ENCODE peak calls at places on chromosome X, in seven cellular contexts. One of them, this sample, is unnamed.

GRCh38 chrX:35380808-35381700 is 417.1 kb upstream of the MAGEB16 start:
- DNase-seq in ACHN: peak
- DNase-seq in bronchial epithelial cell: peak
- DNase-seq in CD8-positive, alpha-beta T cell: no peak
- DNase-seq in EH: peak
- DNase-seq in EL: peak
- DNase-seq in activated CD4-positive, CD25-positive, alpha-beta regulatory T cell: no peak
- DNase-seq in this sample: no peak

GRCh38 chrX:19807414-19807813 is 80.0 kb downstream of the SH3KBP1 start:
- DNase-seq in ACHN: no peak
- DNase-seq in bronchial epithelial cell: no peak
- DNase-seq in CD8-positive, alpha-beta T cell: no peak
- DNase-seq in EH: no peak
- DNase-seq in EL: no peak
- DNase-seq in activated CD4-positive, CD25-positive, alpha-beta regulatory T cell: no peak
- DNase-seq in this sample: no peak

GRCh38 chrX:153738056-153738605 is 13.5 kb downstream of the ABCD1 start:
- DNase-seq in ACHN: no peak
- DNase-seq in bronchial epithelial cell: no peak
- DNase-seq in CD8-positive, alpha-beta T cell: no peak
- DNase-seq in EH: no peak
- DNase-seq in EL: no peak
- DNase-seq in activated CD4-positive, CD25-positive, alpha-beta regulatory T cell: no peak
- DNase-seq in this sample: no peak

GRCh38 chrX:101260435-101260834 is 30.7 kb downstream of the TAF7L start:
- DNase-seq in ACHN: no peak
- DNase-seq in bronchial epithelial cell: peak
- DNase-seq in CD8-positive, alpha-beta T cell: no peak
- DNase-seq in EH: peak
- DNase-seq in EL: peak
- DNase-seq in activated CD4-positive, CD25-positive, alpha-beta regulatory T cell: no peak
- DNase-seq in this sample: no peak

GRCh38 chrX:13906103-13906502 is 89.2 kb upstream of the GPM6B start:
- DNase-seq in ACHN: no peak
- DNase-seq in bronchial epithelial cell: no peak
- DNase-seq in CD8-positive, alpha-beta T cell: no peak
- DNase-seq in EH: no peak
- DNase-seq in EL: no peak
- DNase-seq in activated CD4-positive, CD25-positive, alpha-beta regulatory T cell: no peak
- DNase-seq in this sample: no peak

GRCh38 chrX:68288127-68288526 is 145.2 kb downstream of the OPHN1 start:
- DNase-seq in ACHN: no peak
- DNase-seq in bronchial epithelial cell: no peak
- DNase-seq in CD8-positive, alpha-beta T cell: no peak
- DNase-seq in EH: no peak
- DNase-seq in EL: no peak
- DNase-seq in activated CD4-positive, CD25-positive, alpha-beta regulatory T cell: no peak
- DNase-seq in this sample: no peak

GRCh38 chrX:41889317-41890025 is 33.9 kb downstream of the CASK start:
- DNase-seq in ACHN: peak
- DNase-seq in bronchial epithelial cell: peak
- DNase-seq in CD8-positive, alpha-beta T cell: no peak
- DNase-seq in EH: peak
- DNase-seq in EL: peak
- DNase-seq in activated CD4-positive, CD25-positive, alpha-beta regulatory T cell: no peak
- DNase-seq in this sample: no peak

GRCh38 chrX:20361081-20361889 is 94.6 kb upstream of the RPS6KA3 start:
- DNase-seq in ACHN: no peak
- DNase-seq in bronchial epithelial cell: peak
- DNase-seq in CD8-positive, alpha-beta T cell: no peak
- DNase-seq in EH: peak
- DNase-seq in EL: peak
- DNase-seq in activated CD4-positive, CD25-positive, alpha-beta regulatory T cell: no peak
- DNase-seq in this sample: peak

GRCh38 chrX:54166915-54167314 is 16.1 kb downstream of the FAM120C start:
- DNase-seq in ACHN: no peak
- DNase-seq in bronchial epithelial cell: no peak
- DNase-seq in CD8-positive, alpha-beta T cell: no peak
- DNase-seq in EH: peak
- DNase-seq in EL: no peak
- DNase-seq in activated CD4-positive, CD25-positive, alpha-beta regulatory T cell: no peak
- DNase-seq in this sample: no peak

GRCh38 chrX:49102221-49102620 is 21.3 kb downstream of the GPKOW start:
- DNase-seq in ACHN: no peak
- DNase-seq in bronchial epithelial cell: no peak
- DNase-seq in CD8-positive, alpha-beta T cell: no peak
- DNase-seq in EH: no peak
- DNase-seq in EL: no peak
- DNase-seq in activated CD4-positive, CD25-positive, alpha-beta regulatory T cell: no peak
- DNase-seq in this sample: no peak

GRCh38 chrX:3712870-3713224 is 602 bp downstream of the PRKX start:
- DNase-seq in ACHN: no peak
- DNase-seq in bronchial epithelial cell: no peak
- DNase-seq in CD8-positive, alpha-beta T cell: no peak
- DNase-seq in EH: no peak
- DNase-seq in EL: no peak
- DNase-seq in activated CD4-positive, CD25-positive, alpha-beta regulatory T cell: no peak
- DNase-seq in this sample: no peak

GRCh38 chrX:47143894-47144625 is 442 bp downstream of the NDUFB11 start:
- DNase-seq in ACHN: peak
- DNase-seq in bronchial epithelial cell: peak
- DNase-seq in CD8-positive, alpha-beta T cell: peak
- DNase-seq in EH: peak
- DNase-seq in EL: peak
- DNase-seq in activated CD4-positive, CD25-positive, alpha-beta regulatory T cell: no peak
- DNase-seq in this sample: peak

GRCh38 chrX:20128678-20129077 is 12.0 kb upstream of the MAP7D2 start:
- DNase-seq in ACHN: no peak
- DNase-seq in bronchial epithelial cell: no peak
- DNase-seq in CD8-positive, alpha-beta T cell: no peak
- DNase-seq in EH: no peak
- DNase-seq in EL: no peak
- DNase-seq in activated CD4-positive, CD25-positive, alpha-beta regulatory T cell: no peak
- DNase-seq in this sample: no peak

GRCh38 chrX:134745636-134746378 is 87.5 kb upstream of the PLAC1 start:
- DNase-seq in ACHN: no peak
- DNase-seq in bronchial epithelial cell: no peak
- DNase-seq in CD8-positive, alpha-beta T cell: no peak
- DNase-seq in EH: no peak
- DNase-seq in EL: no peak
- DNase-seq in activated CD4-positive, CD25-positive, alpha-beta regulatory T cell: no peak
- DNase-seq in this sample: no peak

GRCh38 chrX:152928761-152929400 is 31.0 kb downstream of the ZNF185 start:
- DNase-seq in ACHN: no peak
- DNase-seq in bronchial epithelial cell: no peak
- DNase-seq in CD8-positive, alpha-beta T cell: no peak
- DNase-seq in EH: no peak
- DNase-seq in EL: no peak
- DNase-seq in activated CD4-positive, CD25-positive, alpha-beta regulatory T cell: no peak
- DNase-seq in this sample: no peak

GRCh38 chrX:40084471-40084870 is 13.3 kb downstream of the BCOR start:
- DNase-seq in ACHN: no peak
- DNase-seq in bronchial epithelial cell: no peak
- DNase-seq in CD8-positive, alpha-beta T cell: no peak
- DNase-seq in EH: no peak
- DNase-seq in EL: no peak
- DNase-seq in activated CD4-positive, CD25-positive, alpha-beta regulatory T cell: no peak
- DNase-seq in this sample: no peak

GRCh38 chrX:112840382-112841113 is at the start of gene AMOT:
- DNase-seq in ACHN: peak
- DNase-seq in bronchial epithelial cell: peak
- DNase-seq in CD8-positive, alpha-beta T cell: peak
- DNase-seq in EH: peak
- DNase-seq in EL: no peak
- DNase-seq in activated CD4-positive, CD25-positive, alpha-beta regulatory T cell: peak
- DNase-seq in this sample: peak

GRCh38 chrX:7024850-7025249 is 122.7 kb upstream of the STS start:
- DNase-seq in ACHN: no peak
- DNase-seq in bronchial epithelial cell: peak
- DNase-seq in CD8-positive, alpha-beta T cell: no peak
- DNase-seq in EH: no peak
- DNase-seq in EL: no peak
- DNase-seq in activated CD4-positive, CD25-positive, alpha-beta regulatory T cell: no peak
- DNase-seq in this sample: no peak

GRCh38 chrX:38929966-38930421 is 128.7 kb downstream of the MID1IP1 start:
- DNase-seq in ACHN: no peak
- DNase-seq in bronchial epithelial cell: peak
- DNase-seq in CD8-positive, alpha-beta T cell: no peak
- DNase-seq in EH: peak
- DNase-seq in EL: peak
- DNase-seq in activated CD4-positive, CD25-positive, alpha-beta regulatory T cell: no peak
- DNase-seq in this sample: no peak

GRCh38 chrX:28189011-28189410 is 207.8 kb upstream of the DCAF8L1 start:
- DNase-seq in ACHN: peak
- DNase-seq in bronchial epithelial cell: peak
- DNase-seq in CD8-positive, alpha-beta T cell: no peak
- DNase-seq in EH: no peak
- DNase-seq in EL: no peak
- DNase-seq in activated CD4-positive, CD25-positive, alpha-beta regulatory T cell: no peak
- DNase-seq in this sample: no peak

GRCh38 chrX:129665916-129666644 is 11.3 kb upstream of the APLN start:
- DNase-seq in ACHN: peak
- DNase-seq in bronchial epithelial cell: peak
- DNase-seq in CD8-positive, alpha-beta T cell: no peak
- DNase-seq in EH: peak
- DNase-seq in EL: peak
- DNase-seq in activated CD4-positive, CD25-positive, alpha-beta regulatory T cell: no peak
- DNase-seq in this sample: no peak

GRCh38 chrX:148649145-148649645 is 148.8 kb downstream of the AFF2 start:
- DNase-seq in ACHN: no peak
- DNase-seq in bronchial epithelial cell: no peak
- DNase-seq in CD8-positive, alpha-beta T cell: no peak
- DNase-seq in EH: no peak
- DNase-seq in EL: no peak
- DNase-seq in activated CD4-positive, CD25-positive, alpha-beta regulatory T cell: no peak
- DNase-seq in this sample: no peak

GRCh38 chrX:72126539-72127140 is 5.1 kb downstream of the RTL5 start:
- DNase-seq in ACHN: peak
- DNase-seq in bronchial epithelial cell: peak
- DNase-seq in CD8-positive, alpha-beta T cell: peak
- DNase-seq in EH: peak
- DNase-seq in EL: peak
- DNase-seq in activated CD4-positive, CD25-positive, alpha-beta regulatory T cell: peak
- DNase-seq in this sample: peak

GRCh38 chrX:72084114-72084513 is 47.6 kb downstream of the RTL5 start:
- DNase-seq in ACHN: no peak
- DNase-seq in bronchial epithelial cell: no peak
- DNase-seq in CD8-positive, alpha-beta T cell: no peak
- DNase-seq in EH: no peak
- DNase-seq in EL: no peak
- DNase-seq in activated CD4-positive, CD25-positive, alpha-beta regulatory T cell: no peak
- DNase-seq in this sample: no peak

GRCh38 chrX:12790878-12791252 is 347 bp upstream of the PRPS2 start:
- DNase-seq in ACHN: no peak
- DNase-seq in bronchial epithelial cell: no peak
- DNase-seq in CD8-positive, alpha-beta T cell: no peak
- DNase-seq in EH: no peak
- DNase-seq in EL: no peak
- DNase-seq in activated CD4-positive, CD25-positive, alpha-beta regulatory T cell: no peak
- DNase-seq in this sample: peak